ENCODE peak calls at places on chromosomes 7 and 10, in eight cellular contexts. R is stimulated activated CD4-positive, alpha-beta T cell treated with anti-CD3 and anti-CD28 coated beads, Interleukin-4, amount 100 ng/mL, for 24 hours; G is stimulated activated naive CD8-positive, alpha-beta T cell treated with anti-CD3 and anti-CD28 coated beads, Interleukin-15, Interleukin-2, amounts not matched to agents 100 U/mL and 50 U/mL, for 24 hours; Q is right cardiac atrium; Z is NCI-H1417 treated with DMSO at 0.1 percent for 48 hours; N is Daoy; H is T-helper 2 cell; B is lower lobe of right lung. O is an unnamed sample.

GRCh38 chr10:95363303-95363912 is 72.6 kb upstream of the PDLIM1 start:
- DNase-seq in R (peak), G (peak), Q (no peak), Z (no peak), N (peak), H (no peak), B (no peak), O (peak)

GRCh38 chr10:86744067-86744725 is 12.2 kb upstream of the BMPR1A start:
- DNase-seq in R (no peak), G (no peak), Q (no peak), Z (no peak), N (no peak), H (no peak), B (no peak), O (no peak)

GRCh38 chr10:20673175-20673574 is 223.9 kb downstream of the NEBL start:
- DNase-seq in R (no peak), G (no peak), Q (no peak), Z (no peak), N (no peak), H (no peak), B (no peak), O (no peak)

GRCh38 chr10:14554843-14555205 is 219.9 kb downstream of the FAM107B start:
- DNase-seq in R (no peak), G (no peak), Q (no peak), Z (no peak), N (no peak), H (no peak), B (no peak), O (peak)

GRCh38 chr10:59793924-59794323 is 40.7 kb upstream of the MRLN start:
- DNase-seq in R (no peak), G (no peak), Q (no peak), Z (no peak), N (no peak), H (no peak), B (no peak), O (no peak)

GRCh38 chr10:66784796-66785195 is 141.0 kb upstream of the LRRTM3 start:
- DNase-seq in R (no peak), G (no peak), Q (no peak), Z (no peak), N (no peak), H (no peak), B (no peak), O (no peak)

GRCh38 chr7:34190299-34190698 is 285.0 kb downstream of the BMPER start:
- DNase-seq in R (no peak), G (no peak), Q (peak), Z (no peak), N (no peak), H (no peak), B (no peak), O (no peak)

GRCh38 chr10:69620625-69621024 is 9.4 kb upstream of the FAM241B start:
- DNase-seq in R (no peak), G (no peak), Q (no peak), Z (no peak), N (no peak), H (no peak), B (no peak), O (no peak)

GRCh38 chr10:5292196-5292735 is 72.5 kb upstream of the UCN3 start:
- DNase-seq in R (no peak), G (no peak), Q (no peak), Z (no peak), N (no peak), H (no peak), B (no peak), O (peak)

O was measured in bronchial epithelial cell.